ENCODE peak calls at places on chromosomes 7 and 10, in eight cellular contexts. F is PC-3, E is mammary epithelial cell, Y is HFF-Myc, D is astrocyte of the spinal cord, X is psoas muscle, V is H1, P is left lung. N is an unnamed sample.

GRCh38 chr7:25786958-25787730 is 364.9 kb upstream of the NFE2L3 start:
- DNase-seq in X (no peak), D (no peak), Y (no peak), E (no peak), P (no peak), F (no peak), V (no peak), N (no peak)

GRCh38 chr7:148727501-148728278 is 29.0 kb downstream of the CUL1 start:
- DNase-seq in Y (no peak), D (no peak), V (no peak), E (peak), P (no peak), F (no peak), X (no peak), N (no peak)

GRCh38 chr7:95470452-95470851 is 15.3 kb upstream of the ASB4 start:
- DNase-seq in D (peak), Y (no peak), P (no peak), X (no peak), E (peak), F (peak), V (no peak), N (peak)

GRCh38 chr7:105141068-105141467 is 127.1 kb downstream of the KMT2E start:
- DNase-seq in V (no peak), F (peak), E (no peak), X (no peak), P (no peak), Y (peak), D (peak), N (peak)

GRCh38 chr7:151432658-151433521 is 7.1 kb downstream of the CRYGN start:
- DNase-seq in P (peak), F (no peak), Y (no peak), D (no peak), E (peak), V (peak), X (no peak), N (no peak)

GRCh38 chr10:635088-635861 is 54.2 kb downstream of the DIP2C start:
- DNase-seq in P (no peak), D (no peak), X (no peak), F (no peak), E (no peak), V (no peak), Y (no peak), N (no peak)

GRCh38 chr7:95901006-95901405 is 128.7 kb downstream of the DYNC1I1 start:
- DNase-seq in F (no peak), V (no peak), X (no peak), E (no peak), P (no peak), Y (no peak), D (no peak), N (no peak)

GRCh38 chr7:36128448-36129047 is 24.5 kb upstream of the EEPD1 start:
- DNase-seq in P (peak), E (peak), D (peak), F (peak), X (peak), V (peak), Y (peak), N (peak)

GRCh38 chr7:123616244-123616643 is 14.6 kb downstream of the ASB15 start:
- DNase-seq in Y (no peak), F (no peak), E (no peak), V (no peak), P (no peak), D (peak), X (no peak), N (no peak)

GRCh38 chr10:21369697-21370096 is 155.8 kb downstream of the SKIDA1 start:
- DNase-seq in D (no peak), E (no peak), X (no peak), F (no peak), P (no peak), Y (no peak), V (no peak), N (no peak)

GRCh38 chr10:33126742-33127141 is 168.7 kb upstream of the ITGB1 start:
- DNase-seq in V (no peak), X (no peak), F (no peak), D (no peak), P (no peak), Y (no peak), E (no peak), N (no peak)

GRCh38 chr10:78630944-78631838 is 437.6 kb upstream of the ZMIZ1 start:
- DNase-seq in F (no peak), D (peak), Y (no peak), X (peak), P (no peak), E (no peak), V (no peak), N (no peak)

GRCh38 chr7:123748734-123749536 is at the start of gene WASL:
- DNase-seq in F (peak), D (peak), X (peak), Y (peak), E (peak), P (peak), V (peak), N (peak)

GRCh38 chr7:152158801-152159587 is 133.5 kb downstream of the GALNT11 start:
- DNase-seq in V (no peak), E (no peak), P (no peak), X (no peak), F (no peak), D (no peak), Y (no peak), N (no peak)

GRCh38 chr7:127809285-127809702 is 157.3 kb downstream of the SND1 start:
- DNase-seq in F (peak), D (peak), X (peak), V (no peak), E (peak), P (no peak), Y (peak), N (no peak)

GRCh38 chr10:101161494-101162299 is 30.6 kb downstream of the TLX1 start:
- DNase-seq in P (peak), V (peak), D (peak), E (peak), Y (peak), F (peak), X (peak), N (peak)

GRCh38 chr10:104323085-104323484 is 15.2 kb downstream of the ITPRIP start:
- DNase-seq in E (no peak), V (no peak), D (no peak), Y (no peak), P (no peak), X (no peak), F (no peak), N (no peak)

GRCh38 chr10:29495366-29495765 is 139.4 kb downstream of the SVIL start:
- DNase-seq in P (no peak), E (no peak), X (peak), D (no peak), V (no peak), F (no peak), Y (no peak), N (no peak)

GRCh38 chr10:125132331-125132730 is 28.0 kb downstream of the CTBP2 start:
- DNase-seq in F (no peak), X (no peak), Y (no peak), D (no peak), E (no peak), P (no peak), V (no peak), N (no peak)

DNA sequence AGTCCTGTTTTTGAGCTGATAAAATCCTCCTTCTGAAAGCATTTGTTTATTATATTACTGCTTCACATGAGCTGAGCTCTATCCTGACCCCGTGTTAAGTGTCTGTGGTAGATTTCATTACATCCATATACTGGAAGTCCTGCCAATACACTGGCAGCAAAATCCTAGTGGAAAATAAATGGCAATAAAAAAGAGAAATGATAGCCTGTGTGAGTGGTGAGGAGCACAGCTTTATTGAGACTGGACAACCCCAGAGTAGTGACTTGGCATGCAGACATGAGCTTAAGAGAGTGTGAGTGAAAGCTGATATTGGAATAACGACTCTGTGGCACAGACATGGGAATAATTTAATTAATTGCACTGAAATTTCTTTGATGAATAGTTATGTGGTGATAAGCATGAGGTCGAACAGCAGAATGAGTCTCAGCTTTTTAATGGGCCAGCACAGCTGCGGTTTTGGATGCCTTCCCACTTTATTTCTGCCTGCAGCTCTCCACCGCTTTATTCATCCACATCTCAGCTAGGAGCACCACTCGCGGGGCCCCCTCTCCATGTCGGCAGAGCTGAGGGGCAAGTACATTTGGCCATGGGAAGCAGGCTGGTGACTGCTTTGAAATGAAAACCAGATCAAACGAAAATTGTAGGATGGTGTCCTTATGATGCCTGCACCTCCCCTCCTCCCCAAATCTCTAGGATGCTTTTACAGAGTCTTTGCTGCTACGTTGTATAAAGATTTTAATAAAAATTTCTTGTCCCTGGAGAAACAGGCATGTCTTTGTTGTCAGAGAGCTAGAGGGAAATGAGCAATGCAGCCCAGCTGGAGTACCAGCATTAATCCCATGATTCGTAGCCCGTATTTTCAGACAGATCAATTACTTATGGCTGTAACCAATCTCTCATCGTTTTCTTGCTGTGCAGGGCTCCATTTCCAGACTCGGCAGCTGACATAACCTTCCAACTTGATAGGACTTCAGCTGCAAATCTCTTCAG is 494.3 kb downstream of the AUTS2 start:
- DNase-seq in V (no peak), P (no peak), D (peak), F (no peak), E (no peak), Y (no peak), X (peak), N (peak)
- H3K4me3 ChIP-seq in V (no peak), P (no peak), D (no peak), F (no peak), E (no peak), Y (no peak), X (peak), N (no peak)

DNA sequence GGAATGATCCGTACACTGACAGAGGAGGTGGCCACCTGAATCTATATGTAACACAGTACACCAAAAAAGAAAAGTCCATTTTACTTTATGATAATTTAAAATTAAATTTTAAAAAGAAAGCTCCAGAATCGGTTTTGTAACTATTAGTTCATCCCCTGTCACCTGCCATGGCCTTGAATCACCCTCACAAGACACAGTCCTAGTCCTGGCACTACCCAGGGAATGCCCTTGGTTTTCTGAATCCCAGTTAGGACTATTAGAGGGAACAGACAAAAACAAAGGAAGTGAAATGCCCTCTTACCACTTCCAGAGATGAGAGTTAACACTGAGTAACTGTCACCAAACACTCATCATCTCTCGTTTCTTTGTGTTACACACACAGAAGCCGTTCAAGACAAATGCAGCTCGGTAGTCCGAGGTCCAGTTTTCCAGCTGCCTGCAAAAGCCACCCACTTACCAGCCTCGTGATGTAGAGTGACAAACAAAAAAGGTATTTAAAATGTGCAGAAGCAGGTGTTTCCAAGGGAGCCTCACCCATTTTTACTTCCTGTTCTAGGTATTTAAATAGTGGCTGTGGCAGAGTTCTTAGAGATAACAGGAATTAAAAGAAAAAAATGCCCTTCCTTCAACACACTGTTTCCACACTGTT is 6.1 kb downstream of the PTPRN2 start:
- DNase-seq in Y (no peak), D (no peak), P (no peak), F (peak), V (no peak), E (no peak), X (no peak), N (no peak)
- TF ChIP-seq CTCF in Y (no peak), D (no peak), P (no peak), F (no peak), V (no peak), E (no peak), X (no peak), N (no peak)

GRCh38 chr10:110642204-110642979 is 1.7 kb upstream of the RBM20 start:
- DNase-seq in E (no peak), Y (no peak), P (no peak), F (no peak), X (no peak), D (no peak), V (no peak), N (no peak)
- H3K4me3 ChIP-seq in E (no peak), Y (no peak), P (no peak), F (no peak), X (no peak), D (no peak), V (peak), N (no peak)

DNA sequence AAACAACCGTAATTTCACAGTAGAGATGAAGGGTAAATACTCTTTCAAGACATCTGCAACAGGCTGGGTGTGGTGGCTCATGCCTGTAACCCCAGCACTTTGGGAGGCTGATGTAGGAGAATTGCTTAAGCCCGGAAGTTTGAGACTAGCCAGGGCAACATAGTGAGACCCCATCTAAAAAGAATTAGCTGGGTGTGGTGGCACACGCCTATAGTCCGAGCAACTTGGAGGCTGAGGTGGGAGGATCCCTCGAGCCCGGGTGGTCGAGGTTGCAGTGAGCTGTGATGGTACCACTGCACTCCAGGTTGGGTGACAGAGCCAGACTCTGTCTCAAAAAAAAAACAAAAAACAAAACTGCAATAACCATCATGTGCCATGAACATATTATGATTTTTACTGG is 71.8 kb downstream of the PFKFB3 start:
- DNase-seq in P (no peak), Y (no peak), E (no peak), D (no peak), F (no peak), V (no peak), X (no peak), N (no peak)
- TF ChIP-seq CTCF in P (no peak), Y (no peak), E (no peak), D (no peak), F (no peak), V (no peak), X (no peak), N (no peak)

GRCh38 chr10:11159543-11160215 is 142.0 kb downstream of the CELF2 start:
- DNase-seq in E (no peak), P (no peak), X (no peak), D (no peak), Y (no peak), V (no peak), F (no peak), N (no peak)

GRCh38 chr10:11157292-11158052 is 139.8 kb downstream of the CELF2 start:
- DNase-seq in Y (no peak), X (no peak), D (no peak), P (no peak), V (no peak), E (no peak), F (no peak), N (no peak)

GRCh38 chr10:11156480-11156879 is 138.8 kb downstream of the CELF2 start:
- DNase-seq in V (no peak), X (no peak), Y (no peak), D (no peak), E (no peak), F (no peak), P (no peak), N (no peak)

GRCh38 chr10:11160982-11161554 is 143.4 kb downstream of the CELF2 start:
- DNase-seq in V (no peak), P (no peak), E (no peak), X (no peak), F (no peak), D (no peak), Y (no peak), N (no peak)

GRCh38 chr10:11158080-11158479 is 140.4 kb downstream of the CELF2 start:
- DNase-seq in D (no peak), P (no peak), Y (no peak), E (no peak), X (no peak), F (no peak), V (no peak), N (no peak)
- H3K4me3 ChIP-seq in D (no peak), P (no peak), Y (no peak), E (no peak), X (no peak), F (no peak), V (no peak), N (no peak)

GRCh38 chr7:31878875-31879274 is 191.3 kb downstream of the PDE1C start:
- DNase-seq in P (no peak), X (no peak), E (no peak), V (no peak), D (no peak), F (no peak), Y (no peak), N (no peak)

GRCh38 chr7:31887006-31887405 is 183.2 kb downstream of the PDE1C start:
- DNase-seq in X (no peak), D (no peak), V (no peak), E (no peak), Y (no peak), F (no peak), P (no peak), N (no peak)

GRCh38 chr7:31883761-31884164 is 186.4 kb downstream of the PDE1C start:
- DNase-seq in Y (peak), X (no peak), D (peak), E (peak), V (no peak), P (no peak), F (peak), N (peak)

GRCh38 chr7:31885160-31885559 is 185.0 kb downstream of the PDE1C start:
- DNase-seq in F (no peak), P (no peak), E (no peak), D (no peak), X (no peak), Y (no peak), V (no peak), N (no peak)

DNA sequence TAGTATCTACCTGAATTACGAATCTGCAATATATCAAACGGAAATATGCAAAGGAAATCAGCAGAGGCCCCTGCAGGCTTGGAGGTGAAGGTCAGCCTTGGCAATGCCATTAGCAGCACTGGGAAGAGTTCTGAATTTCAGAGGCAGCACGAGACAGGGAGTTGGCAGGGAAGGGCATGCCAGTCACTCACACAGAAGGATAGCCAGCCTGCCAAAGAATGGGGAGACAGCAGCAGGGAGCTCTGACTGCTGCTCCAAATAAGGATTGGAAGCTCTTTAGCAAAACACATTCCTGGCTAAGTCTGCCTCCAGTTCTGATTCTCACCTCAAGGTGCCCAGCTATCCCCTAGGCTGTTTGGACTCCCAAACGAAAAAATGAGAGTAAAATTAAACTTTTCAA is 188.0 kb downstream of the PDE1C start:
- DNase-seq in X (peak), V (no peak), E (peak), P (no peak), F (no peak), Y (no peak), D (peak), N (no peak)
- TF ChIP-seq CTCF in X (no peak), V (no peak), E (peak), P (no peak), F (no peak), Y (no peak), D (no peak), N (no peak)

GRCh38 chr7:133978502-133979295 is 148.4 kb upstream of the LRGUK start:
- DNase-seq in D (no peak), X (no peak), E (no peak), Y (no peak), V (no peak), F (no peak), P (no peak), N (no peak)
- H3K4me3 ChIP-seq in D (no peak), X (no peak), E (no peak), Y (no peak), V (no peak), F (no peak), P (no peak), N (no peak)

N was measured in AG09309.